ENCODE peak calls at places on chromosomes 7 and 10, in six cellular contexts. L is fibroblast of the aortic adventitia, B is GM06990, H is right lobe of liver, Z is GM13976, J is GM20000. S is an unnamed sample.

GRCh38 chr7:133207687-133208086 is 45.2 kb upstream of the EXOC4 start:
- DNase-seq in L (no peak), Z (peak), B (no peak), H (no peak), J (peak), S (no peak)

GRCh38 chr7:116899308-116899707 is 36.9 kb downstream of the CAPZA2 start:
- DNase-seq in L (no peak), J (no peak), Z (no peak), B (no peak), H (no peak), S (no peak)

GRCh38 chr7:117158941-117159705 is 163.7 kb downstream of the WNT2 start:
- DNase-seq in L (peak), B (no peak), J (no peak), H (no peak), Z (no peak), S (no peak)

GRCh38 chr7:36138209-36138608 is 14.8 kb upstream of the EEPD1 start:
- DNase-seq in Z (no peak), H (no peak), B (no peak), J (no peak), L (no peak), S (no peak)

GRCh38 chr7:129707910-129708490 is 96.5 kb downstream of the NRF1 start:
- DNase-seq in B (no peak), L (no peak), H (no peak), J (no peak), Z (no peak), S (no peak)

GRCh38 chr7:48180981-48181380 is 9.7 kb downstream of the ABCA13 start:
- DNase-seq in L (peak), J (no peak), Z (no peak), H (no peak), B (no peak), S (no peak)

GRCh38 chr7:39758234-39758970 is 135.0 kb downstream of the RALA start:
- DNase-seq in H (no peak), Z (no peak), L (peak), B (no peak), J (no peak), S (no peak)

GRCh38 chr7:98079891-98080653 is 26.6 kb upstream of the LMTK2 start:
- DNase-seq in J (no peak), H (no peak), B (no peak), L (no peak), Z (no peak), S (no peak)

GRCh38 chr7:76233538-76234281 is 32.0 kb downstream of the SRRM3 start:
- DNase-seq in L (peak), J (no peak), H (no peak), Z (no peak), B (no peak), S (no peak)

GRCh38 chr10:110279062-110279986 is 25.4 kb downstream of the SMNDC1 start:
- DNase-seq in B (no peak), L (peak), J (peak), Z (peak), H (no peak), S (no peak)

GRCh38 chr10:84613336-84614021 is 285.1 kb downstream of the CCSER2 start:
- DNase-seq in L (peak), Z (peak), H (peak), B (no peak), J (peak), S (peak)

GRCh38 chr10:125605167-125605566 is 77.8 kb downstream of the TEX36 start:
- DNase-seq in J (no peak), H (no peak), L (peak), Z (no peak), B (no peak), S (no peak)

GRCh38 chr10:69642747-69643146 is 12.7 kb downstream of the FAM241B start:
- DNase-seq in L (no peak), J (no peak), H (no peak), Z (no peak), B (no peak), S (no peak)

GRCh38 chr10:104580321-104580720 is 60.8 kb upstream of the SORCS3 start:
- DNase-seq in L (peak), H (no peak), B (no peak), J (no peak), Z (no peak), S (no peak)

GRCh38 chr10:17644485-17644964 is 574 bp downstream of the STAM start:
- DNase-seq in B (no peak), J (no peak), Z (peak), H (no peak), L (peak), S (no peak)

GRCh38 chr10:28509286-28509685 is 23.6 kb upstream of the WAC start:
- DNase-seq in J (no peak), B (no peak), L (no peak), Z (no peak), H (no peak), S (no peak)

DNA sequence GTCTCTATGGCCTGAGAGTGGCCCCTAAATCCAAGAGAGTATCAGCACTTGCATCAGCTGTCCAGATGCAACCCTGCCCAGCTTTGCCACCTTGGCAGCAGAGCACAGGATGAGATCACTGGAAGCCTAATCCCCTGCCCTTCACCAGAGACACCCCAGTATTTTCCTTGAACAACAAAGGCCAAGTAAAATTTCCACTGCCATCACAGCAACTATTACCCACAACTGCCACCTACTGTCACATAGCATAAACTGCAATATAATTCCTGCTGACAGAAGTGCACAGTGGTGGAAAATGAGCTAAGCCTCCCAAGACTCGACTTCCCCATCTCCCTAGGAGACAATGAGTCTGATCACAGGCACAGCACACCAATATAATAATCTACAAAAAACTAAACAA is 462.8 kb upstream of the ZWINT start:
- DNase-seq in Z (peak), B (peak), J (peak), H (no peak), L (no peak), S (no peak)
- TF ChIP-seq CTCF in Z (peak), B (peak), J (peak), H (peak), L (no peak), S (peak)

DNA sequence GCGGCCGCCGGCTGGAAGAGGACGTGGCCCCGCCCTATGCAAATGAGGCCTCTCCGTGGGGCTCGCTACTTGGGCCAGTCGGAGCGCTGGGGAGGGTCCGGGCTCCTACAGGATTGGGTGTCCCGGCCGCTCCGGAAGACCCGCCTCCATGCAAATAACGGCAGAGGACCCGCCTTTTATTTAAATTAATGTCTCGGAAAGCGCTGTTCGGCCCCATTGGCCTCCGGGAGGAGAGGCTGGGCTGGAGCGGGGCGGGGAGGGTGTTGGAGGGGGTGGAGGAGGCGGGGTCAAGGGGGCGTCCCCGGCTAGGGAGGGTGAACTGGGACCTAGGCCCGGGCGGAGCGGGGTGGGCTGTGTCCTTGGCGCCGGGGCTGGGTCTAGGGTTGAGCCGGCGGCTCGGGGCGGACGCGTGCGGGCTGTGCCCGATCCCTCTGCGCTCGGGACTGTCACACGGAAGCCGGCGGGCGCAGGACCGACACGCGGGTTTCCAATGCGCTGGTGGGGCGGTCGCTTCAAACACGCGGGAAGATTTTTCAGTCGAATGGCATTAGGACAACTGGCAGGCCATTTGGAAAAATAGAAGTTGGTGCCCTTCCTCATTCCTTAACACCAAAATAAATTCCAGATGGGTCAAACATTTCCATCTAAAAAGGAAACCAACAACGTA is 344 bp upstream of the POLM start:
- DNase-seq in L (peak), J (peak), H (peak), Z (peak), B (no peak), S (peak)
- TF ChIP-seq CTCF in L (no peak), J (no peak), H (no peak), Z (no peak), B (no peak), S (no peak)

GRCh38 chr10:70742537-70743429 is 42.4 kb downstream of the TBATA start:
- DNase-seq in J (no peak), H (no peak), B (no peak), L (peak), Z (no peak), S (no peak)

GRCh38 chr10:70743879-70744278 is 41.3 kb downstream of the TBATA start:
- DNase-seq in Z (no peak), J (no peak), H (no peak), L (no peak), B (no peak), S (no peak)

GRCh38 chr10:70744617-70745138 is 40.5 kb downstream of the TBATA start:
- DNase-seq in B (no peak), Z (no peak), L (no peak), J (no peak), H (no peak), S (no peak)

GRCh38 chr10:70745555-70745954 is 39.6 kb downstream of the TBATA start:
- DNase-seq in L (no peak), H (no peak), J (no peak), B (no peak), Z (no peak), S (no peak)

GRCh38 chr10:70743430-70743788 is 41.8 kb downstream of the TBATA start:
- DNase-seq in B (no peak), Z (no peak), L (no peak), H (no peak), J (no peak), S (no peak)
- TF ChIP-seq CTCF in B (no peak), Z (no peak), L (no peak), H (no peak), J (no peak), S (no peak)

GRCh38 chr7:77696643-77697534 is 630 bp downstream of the RSBN1L start:
- DNase-seq in H (peak), B (peak), L (peak), Z (peak), J (peak), S (peak)
- TF ChIP-seq CTCF in H (peak), B (no peak), L (no peak), Z (no peak), J (no peak), S (no peak)

DNA sequence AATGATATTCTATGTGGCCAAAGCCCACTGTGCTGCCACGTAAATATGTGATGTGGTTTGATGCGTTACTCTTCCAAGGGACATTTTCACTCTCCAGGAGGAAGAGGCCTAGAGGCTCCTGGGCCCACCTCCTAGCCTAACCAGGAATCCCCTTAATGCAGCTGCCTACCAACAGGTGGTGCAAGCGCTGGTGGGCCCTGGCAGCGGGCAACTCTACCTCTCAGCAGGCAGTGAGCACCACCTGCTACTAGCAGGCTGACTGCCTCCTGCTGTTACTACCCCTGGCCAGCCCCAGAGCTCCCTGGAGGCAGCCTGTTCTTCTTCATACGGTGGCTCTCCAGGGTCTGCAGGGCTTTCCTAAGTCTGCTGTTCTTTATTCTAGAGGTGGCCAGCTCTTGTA is 62.8 kb downstream of the CDH23 start:
- DNase-seq in J (no peak), H (no peak), L (no peak), Z (no peak), B (no peak), S (no peak)
- TF ChIP-seq CTCF in J (no peak), H (no peak), L (no peak), Z (no peak), B (no peak), S (no peak)

DNA sequence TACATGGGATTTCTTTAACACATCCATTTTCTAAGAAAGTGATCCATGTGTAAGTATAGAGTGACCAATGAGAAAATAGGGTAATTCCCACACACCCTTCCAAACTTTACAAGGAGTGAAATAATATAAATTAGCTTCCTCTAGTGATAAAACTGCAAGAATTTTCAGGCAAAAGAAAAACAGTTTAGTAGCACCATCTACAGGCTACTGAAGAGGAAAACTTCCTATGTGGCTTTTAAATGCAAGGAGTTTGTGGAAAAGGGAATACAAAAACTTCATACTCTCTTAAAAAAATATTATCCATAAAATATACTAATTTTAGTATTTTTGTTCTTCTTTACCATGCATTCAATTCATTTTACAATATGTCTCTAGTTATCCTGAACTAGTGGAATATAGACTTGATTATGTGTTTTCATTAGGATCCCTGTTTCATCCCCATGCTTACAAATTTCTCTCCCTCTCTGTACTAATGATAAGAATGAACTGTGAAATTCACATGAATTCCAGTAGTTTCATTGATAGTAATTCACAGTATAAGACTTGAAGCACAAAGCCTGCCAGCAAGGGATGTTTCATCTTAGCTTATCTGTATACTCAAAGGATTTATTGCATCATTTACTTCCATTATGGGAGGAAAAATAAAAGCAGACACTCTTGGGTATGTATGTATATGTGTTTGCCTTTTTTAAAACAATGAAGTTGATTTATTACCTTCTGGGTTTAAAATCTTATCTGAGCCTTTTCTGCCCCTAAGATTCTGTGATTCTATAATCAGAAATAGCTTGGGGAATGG is 442.9 kb downstream of the AUTS2 start:
- DNase-seq in Z (no peak), L (peak), B (no peak), H (no peak), J (no peak), S (no peak)
- TF ChIP-seq CTCF in Z (no peak), L (peak), B (peak), H (peak), J (no peak), S (no peak)

GRCh38 chr10:90136731-90137316 is 435.4 kb downstream of the KIF20B start:
- DNase-seq in Z (no peak), L (peak), H (no peak), B (no peak), J (no peak), S (no peak)

GRCh38 chr10:90133606-90134005 is 432.2 kb downstream of the KIF20B start:
- DNase-seq in L (no peak), B (no peak), H (no peak), Z (no peak), J (no peak), S (no peak)

GRCh38 chr10:90138844-90139243 is 437.5 kb downstream of the KIF20B start:
- DNase-seq in Z (no peak), L (peak), H (no peak), J (no peak), B (no peak), S (no peak)
- TF ChIP-seq CTCF in Z (peak), L (peak), H (peak), J (no peak), B (peak), S (no peak)

S was measured in mesothelial cell of epicardium.